ENCODE peak calls at places on chromosomes 1 and 21, in seven cellular contexts. N, X, L, V, K, A and B are unnamed samples.

GRCh38 chr1:34865981-34866761 is 6.6 kb upstream of the SMIM12 start:
- DNase-seq in N (peak; percentile 77), L (peak; percentile 93), V (peak; percentile 91), K (peak; percentile 85), A (peak; percentile 95), X (peak; percentile 75), B (no peak)

GRCh38 chr1:193952778-193953374 is 766.5 kb upstream of the B3GALT2 start:
- DNase-seq in L (no peak), X (no peak), A (no peak), K (no peak), V (no peak), N (no peak), B (no peak)

GRCh38 chr1:27607239-27607804 is 3.4 kb upstream of the AHDC1 start:
- DNase-seq in V (peak; percentile 97), A (no peak), N (no peak), X (no peak), L (no peak), K (no peak), B (no peak)

GRCh38 chr1:2230781-2231666 is 2.9 kb downstream of the SKI start:
- DNase-seq in K (no peak), N (no peak), V (peak; percentile 61), L (peak; percentile 63), A (peak; percentile 52), X (no peak), B (no peak)

GRCh38 chr1:226185153-226186036 is 1.1 kb downstream of the ACBD3 start:
- DNase-seq in N (no peak), A (no peak), V (no peak), X (no peak), K (no peak), L (no peak), B (no peak)

GRCh38 chr1:172870901-172871606 is 179.7 kb downstream of the TNFSF18 start:
- DNase-seq in L (no peak), X (peak; percentile 41), N (no peak), K (no peak), A (no peak), V (no peak), B (no peak)

GRCh38 chr1:110671323-110671722 is 3.4 kb downstream of the KCNA3 start:
- DNase-seq in K (no peak), V (no peak), L (no peak), X (no peak), A (no peak), N (no peak), B (no peak)

GRCh38 chr1:41740630-41741239 is 178.0 kb downstream of the HIVEP3 start:
- DNase-seq in V (no peak), L (no peak), A (no peak), N (no peak), K (no peak), X (no peak), B (no peak)

GRCh38 chr1:22527122-22527521 is 36.2 kb upstream of the EPHA8 start:
- DNase-seq in K (no peak), A (no peak), V (no peak), N (no peak), X (no peak), L (no peak), B (no peak)

GRCh38 chr1:56584910-56585528 is 5.7 kb upstream of the PLPP3 start:
- DNase-seq in N (no peak), V (no peak), X (peak; percentile 60), A (no peak), K (peak; percentile 66), L (no peak), B (no peak)

GRCh38 chr21:38777015-38777414 is 28.7 kb upstream of the ETS2 start:
- DNase-seq in A (no peak), L (no peak), V (no peak), N (no peak), X (no peak), K (no peak), B (no peak)

GRCh38 chr1:179599623-179600249 is 8.1 kb downstream of the TDRD5 start:
- DNase-seq in X (peak; percentile 64), A (no peak), L (no peak), V (no peak), N (no peak), K (peak; percentile 41), B (no peak)

GRCh38 chr1:240092301-240093119 is 827 bp downstream of the FMN2 start:
- DNase-seq in V (peak; percentile 73), L (no peak), K (peak; percentile 53), X (peak; percentile 73), A (no peak), N (no peak), B (no peak)

GRCh38 chr1:203692565-203693470 is 66.2 kb downstream of the ATP2B4 start:
- DNase-seq in N (peak; percentile 70), V (peak; percentile 56), L (peak; percentile 69), K (no peak), A (no peak), X (peak; percentile 82), B (peak; percentile 82)

GRCh38 chr1:229217716-229218115 is 53.2 kb upstream of the RAB4A start:
- DNase-seq in L (no peak), V (no peak), A (no peak), X (peak; percentile 68), K (peak; percentile 59), N (no peak), B (no peak)

GRCh38 chr1:163258181-163258580 is 55.5 kb upstream of the RGS5 start:
- DNase-seq in A (no peak), K (no peak), X (no peak), V (no peak), L (no peak), N (no peak), B (no peak)

GRCh38 chr1:217881607-217882332 is 250.6 kb downstream of the SPATA17 start:
- DNase-seq in A (no peak), L (no peak), X (no peak), K (no peak), N (peak; percentile 43), V (peak; percentile 33), B (no peak)

GRCh38 chr1:54998100-54998499 is 633 bp upstream of the BSND start:
- DNase-seq in A (no peak), V (no peak), X (no peak), L (peak; percentile 20), N (no peak), K (no peak), B (no peak)

GRCh38 chr1:35229587-35230360 is 36.8 kb upstream of the SFPQ start:
- DNase-seq in V (no peak), K (no peak), A (no peak), N (no peak), X (no peak), L (no peak), B (no peak)

GRCh38 chr1:43952731-43953350 is 6.1 kb downstream of the IPO13 start:
- DNase-seq in V (peak; percentile 73), K (no peak), L (no peak), X (no peak), N (no peak), A (no peak), B (no peak)

GRCh38 chr1:3814771-3815561 is 18.7 kb upstream of the LRRC47 start:
- DNase-seq in K (no peak), L (no peak), N (no peak), A (no peak), X (no peak), V (no peak), B (no peak)

GRCh38 chr1:168535536-168535935 is 8.3 kb downstream of the XCL2 start:
- DNase-seq in A (no peak), X (no peak), L (no peak), V (no peak), N (no peak), K (no peak), B (no peak)

GRCh38 chr1:27135920-27136551 is 18.9 kb downstream of the SLC9A1 start:
- DNase-seq in X (no peak), N (no peak), A (peak; percentile 34), V (no peak), L (no peak), K (no peak), B (no peak)

GRCh38 chr1:76075877-76076276 is 1.3 kb downstream of the ST6GALNAC3 start:
- DNase-seq in A (no peak), K (no peak), V (no peak), X (no peak), L (no peak), N (no peak), B (no peak)

GRCh38 chr1:167360120-167360519 is 139.4 kb downstream of the POU2F1 start:
- DNase-seq in V (no peak), K (no peak), L (no peak), N (no peak), A (no peak), X (no peak), B (no peak)

GRCh38 chr1:103160281-103160680 is 52.0 kb upstream of the COL11A1 start:
- DNase-seq in V (no peak), L (no peak), X (no peak), K (no peak), N (no peak), A (no peak), B (no peak)

GRCh38 chr1:28602536-28603439 is 10.7 kb downstream of the RAB42 start:
- DNase-seq in N (peak; percentile 53), K (peak; percentile 84), L (no peak), X (peak; percentile 70), A (peak; percentile 24), V (peak; percentile 48), B (no peak)

GRCh38 chr1:16163882-16164820 is 8.3 kb upstream of the EPHA2 start:
- DNase-seq in A (no peak), K (no peak), V (no peak), L (no peak), N (peak; percentile 78), X (peak; percentile 95), B (no peak)

GRCh38 chr1:153775432-153776311 is 465 bp downstream of the SLC27A3 start:
- DNase-seq in K (peak; percentile 67), V (peak; percentile 94), N (peak; percentile 15), L (peak; percentile 81), X (peak; percentile 39), A (peak; percentile 65), B (no peak)

GRCh38 chr1:38173848-38174247 is 127.3 kb upstream of the POU3F1 start:
- DNase-seq in V (no peak), X (no peak), L (no peak), N (no peak), K (no peak), A (no peak), B (no peak)

GRCh38 chr1:107139833-107140702 is 771 bp upstream of the NTNG1 start:
- DNase-seq in K (peak; percentile 52), A (peak; percentile 8), N (peak; percentile 56), L (no peak), X (no peak), V (peak; percentile 77), B (no peak)

GRCh38 chr1:62585481-62586155 is 11.7 kb upstream of the ANGPTL3 start:
- DNase-seq in K (no peak), L (no peak), N (no peak), A (no peak), X (no peak), V (no peak), B (no peak)

GRCh38 chr1:222600274-222600673 is 10.5 kb upstream of the TAF1A start:
- DNase-seq in A (no peak), N (no peak), L (no peak), X (peak; percentile 12), V (no peak), K (no peak), B (no peak)

GRCh38 chr1:42779725-42780124 is 5.1 kb upstream of the TMEM269 start:
- DNase-seq in X (no peak), N (no peak), V (no peak), A (no peak), L (no peak), K (no peak), B (no peak)

GRCh38 chr1:246565751-246566127 is 322 bp downstream of the TFB2M start:
- DNase-seq in L (no peak), V (no peak), K (peak; percentile 13), X (no peak), A (no peak), N (no peak), B (no peak)